ENCODE peak calls at places on chromosomes 5 and 9, in eight cellular contexts. A, I, Y, L, C, B, X and U are unnamed samples.

GRCh38 chr5:150624334-150625163 is 15.9 kb upstream of the SYNPO start:
- DNase-seq in A (no peak), I (peak; percentile 14), Y (peak; percentile 76), L (no peak), C (no peak), B (peak; percentile 91), X (peak; percentile 58), U (no peak)

GRCh38 chr5:51395245-51395644 is 12.0 kb downstream of the ISL1 start:
- DNase-seq in A (no peak), I (no peak), Y (no peak), L (no peak), C (no peak), B (no peak), X (no peak), U (no peak)

GRCh38 chr9:116421006-116421538 is 266.0 kb upstream of the TRIM32 start:
- DNase-seq in A (peak; percentile 87), I (no peak), Y (no peak), L (no peak), C (peak; percentile 38), B (no peak), X (peak; percentile 23), U (no peak)

GRCh38 chr9:95605826-95606555 is 89.2 kb upstream of the PTCH1 start:
- DNase-seq in A (no peak), I (no peak), Y (peak; percentile 46), L (no peak), C (no peak), B (peak; percentile 49), X (no peak), U (no peak)

GRCh38 chr5:179833056-179833708 is 12.5 kb downstream of the SQSTM1 start:
- DNase-seq in A (no peak), I (no peak), Y (no peak), L (no peak), C (no peak), B (no peak), X (no peak), U (no peak)

GRCh38 chr5:176733586-176734262 is 76.6 kb upstream of the UNC5A start:
- DNase-seq in A (no peak), I (no peak), Y (no peak), L (no peak), C (no peak), B (peak; percentile 42), X (no peak), U (peak; percentile 9)

GRCh38 chr9:129166962-129167557 is 11.0 kb downstream of the IER5L start:
- DNase-seq in A (peak; percentile 89), I (no peak), Y (no peak), L (peak; percentile 83), C (peak; percentile 57), B (no peak), X (peak; percentile 82), U (peak; percentile 72)

GRCh38 chr5:43601454-43602260 is 1.3 kb upstream of the NNT start:
- DNase-seq in A (peak; percentile 30), I (no peak), Y (no peak), L (peak; percentile 64), C (peak; percentile 52), B (peak; percentile 43), X (peak; percentile 21), U (no peak)

GRCh38 chr5:99600952-99601351 is 672.1 kb upstream of the CHD1 start:
- DNase-seq in A (no peak), I (no peak), Y (no peak), L (no peak), C (no peak), B (no peak), X (peak; percentile 1), U (no peak)

GRCh38 chr5:115391780-115392179 is 95.3 kb upstream of the CCDC112 start:
- DNase-seq in A (no peak), I (no peak), Y (no peak), L (no peak), C (no peak), B (no peak), X (no peak), U (no peak)

GRCh38 chr5:65262590-65263189 is 219.0 kb downstream of the ADAMTS6 start:
- DNase-seq in A (peak; percentile 58), I (no peak), Y (peak; percentile 4), L (peak; percentile 88), C (peak; percentile 84), B (no peak), X (peak; percentile 94), U (no peak)

GRCh38 chr5:148374693-148375360 is 8.9 kb upstream of the FBXO38 start:
- DNase-seq in A (peak; percentile 67), I (no peak), Y (peak; percentile 31), L (peak; percentile 80), C (peak; percentile 68), B (peak; percentile 31), X (peak; percentile 86), U (no peak)

GRCh38 chr5:151448038-151448985 is 909 bp downstream of the SLC36A1 start:
- DNase-seq in A (peak; percentile 42), I (peak; percentile 0), Y (peak; percentile 21), L (peak; percentile 12), C (no peak), B (no peak), X (no peak), U (no peak)

GRCh38 chr9:113582698-113583200 is 119.2 kb downstream of the RGS3 start:
- DNase-seq in A (no peak), I (no peak), Y (no peak), L (no peak), C (no peak), B (no peak), X (no peak), U (no peak)

GRCh38 chr9:113580041-113580953 is 116.8 kb downstream of the RGS3 start:
- DNase-seq in A (peak; percentile 76), I (peak; percentile 38), Y (no peak), L (no peak), C (no peak), B (no peak), X (peak; percentile 71), U (no peak)

GRCh38 chr9:113583511-113584470 is 120.3 kb downstream of the RGS3 start:
- DNase-seq in A (no peak), I (no peak), Y (no peak), L (no peak), C (no peak), B (no peak), X (no peak), U (no peak)

GRCh38 chr9:113580954-113581311 is 117.4 kb downstream of the RGS3 start:
- DNase-seq in A (no peak), I (no peak), Y (no peak), L (no peak), C (no peak), B (peak; percentile 55), X (no peak), U (no peak)

GRCh38 chr9:113581865-113582697 is 118.6 kb downstream of the RGS3 start:
- DNase-seq in A (no peak), I (peak; percentile 58), Y (peak; percentile 33), L (peak; percentile 97), C (peak; percentile 34), B (peak; percentile 62), X (no peak), U (no peak)
- TF ChIP-seq CTCF in A (no peak), I (peak; percentile 51), Y (no peak), L (peak; percentile 64), C (peak; percentile 47), B (no peak), X (peak; percentile 24), U (no peak)

DNA sequence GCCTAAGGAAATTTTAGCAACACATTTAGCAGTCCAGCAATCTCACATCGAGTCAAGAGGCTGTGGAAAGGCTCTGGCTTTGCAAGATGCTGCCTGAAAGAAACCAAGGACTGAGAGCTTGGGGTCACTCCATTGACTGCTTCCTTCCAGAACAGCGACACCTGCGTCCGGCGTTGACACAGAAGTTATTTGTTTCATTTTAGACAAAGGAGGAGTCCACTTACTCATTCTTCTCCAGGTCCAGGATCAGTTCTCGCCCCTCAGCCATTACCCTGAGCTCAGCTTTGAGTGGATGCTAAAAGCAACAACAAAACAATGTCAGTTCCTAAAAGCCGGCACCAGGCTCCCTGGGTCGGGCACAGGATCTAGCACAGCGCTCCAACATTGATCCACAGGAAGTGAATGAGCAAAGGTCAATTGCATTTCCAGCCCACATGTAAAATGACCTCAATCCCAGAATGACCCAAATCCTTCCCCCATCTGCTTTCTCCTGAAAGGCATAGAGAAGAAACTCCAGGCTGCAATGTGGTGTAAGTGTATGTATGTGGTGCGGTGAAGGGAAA is 11.3 kb downstream of the ADAM19 start:
- DNase-seq in A (no peak), I (no peak), Y (no peak), L (no peak), C (no peak), B (no peak), X (no peak), U (no peak)
- TF ChIP-seq CTCF in A (no peak), I (no peak), Y (no peak), L (peak; percentile 5), C (no peak), B (no peak), X (no peak), U (no peak)

DNA sequence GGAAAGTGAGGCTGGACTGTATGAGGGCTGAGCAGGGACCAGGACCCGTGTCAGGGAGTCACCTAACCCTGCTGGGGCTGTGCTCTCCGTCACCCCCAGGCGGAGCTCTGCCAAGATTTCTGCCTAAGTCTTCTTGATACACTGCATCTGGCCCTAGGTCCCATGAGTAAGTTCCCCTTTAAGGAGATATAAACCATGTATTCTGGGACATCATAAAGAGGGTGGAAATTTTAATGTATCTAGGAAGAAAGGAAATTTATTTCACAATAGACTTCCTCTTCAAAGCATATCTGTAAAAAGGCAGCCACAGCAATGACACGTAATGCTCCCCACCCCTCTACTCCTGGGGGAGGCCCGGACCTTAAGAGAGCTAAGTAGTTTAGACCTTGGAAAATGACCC is 183.4 kb downstream of the FBXL7 start:
- DNase-seq in A (no peak), I (no peak), Y (peak; percentile 23), L (no peak), C (no peak), B (no peak), X (peak; percentile 67), U (no peak)
- TF ChIP-seq CTCF in A (no peak), I (no peak), Y (peak; percentile 44), L (peak; percentile 46), C (no peak), B (no peak), X (peak; percentile 74), U (no peak)

GRCh38 chr9:38368731-38369130 is 23.8 kb upstream of the ALDH1B1 start:
- DNase-seq in A (peak; percentile 32), I (no peak), Y (no peak), L (no peak), C (no peak), B (no peak), X (no peak), U (no peak)

GRCh38 chr9:38370231-38370630 is 22.3 kb upstream of the ALDH1B1 start:
- DNase-seq in A (no peak), I (no peak), Y (no peak), L (no peak), C (no peak), B (no peak), X (no peak), U (no peak)

GRCh38 chr9:38372685-38373619 is 19.6 kb upstream of the ALDH1B1 start:
- DNase-seq in A (no peak), I (no peak), Y (no peak), L (no peak), C (no peak), B (peak; percentile 86), X (no peak), U (no peak)

GRCh38 chr9:38373679-38374078 is 18.8 kb upstream of the ALDH1B1 start:
- DNase-seq in A (no peak), I (no peak), Y (no peak), L (no peak), C (no peak), B (no peak), X (no peak), U (no peak)

DNA sequence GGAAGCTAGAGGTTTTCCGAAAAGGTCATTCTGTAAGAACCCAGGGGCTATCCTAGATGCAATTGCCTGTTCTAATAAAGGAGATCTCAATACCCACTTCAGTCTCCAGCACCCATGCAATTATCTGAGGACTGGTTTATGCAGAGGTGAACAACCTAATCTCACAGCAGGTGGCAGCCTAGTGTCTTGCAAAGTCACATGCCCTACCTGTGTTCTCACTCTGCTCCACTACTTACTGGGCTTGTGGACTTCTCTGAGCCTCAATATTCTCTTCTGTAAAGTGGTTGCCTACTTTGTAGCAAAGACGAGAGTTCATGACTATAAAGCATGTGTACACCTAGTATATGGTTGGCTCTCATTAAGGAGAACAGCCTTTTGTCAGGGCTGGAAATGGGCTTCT is 21.0 kb upstream of the ALDH1B1 start:
- DNase-seq in A (peak; percentile 52), I (no peak), Y (no peak), L (peak; percentile 25), C (peak; percentile 29), B (no peak), X (peak; percentile 19), U (no peak)
- TF ChIP-seq CTCF in A (peak; percentile 71), I (no peak), Y (no peak), L (peak; percentile 28), C (peak; percentile 48), B (peak; percentile 14), X (no peak), U (no peak)